ENCODE peak calls at places on chromosomes 3 and 15, in six cellular contexts. One of them, this sample, is unnamed.
A peak's percentile ranks its signal among the peaks of the same experiment; 100 is the strongest.

GRCh38 chr3:171936231-171936841 is 93.2 kb downstream of the TMEM212 start:
- DNase-seq in GM18507: no peak
- DNase-seq in 8988T: no peak
- DNase-seq in activated effector memory CD4-positive, alpha-beta T cell treated with anti-CD3 and anti-CD28 coated beads, Interleukin-2, amount 50 U/mL, for 16 hours: no peak
- DNase-seq in colonic mucosa: no peak
- DNase-seq in ovary: no peak
- DNase-seq in this sample: no peak

GRCh38 chr15:73051402-73051810 is 857 bp upstream of the NEO1 start:
- DNase-seq in 8988T: no peak
- DNase-seq in ovary: peak; percentile 62
- DNase-seq in colonic mucosa: peak; percentile 74
- DNase-seq in activated effector memory CD4-positive, alpha-beta T cell treated with anti-CD3 and anti-CD28 coated beads, Interleukin-2, amount 50 U/mL, for 16 hours: no peak
- DNase-seq in GM18507: no peak
- DNase-seq in this sample: no peak

GRCh38 chr3:133444071-133444774 is 44.4 kb downstream of the BFSP2 start:
- DNase-seq in ovary: no peak
- DNase-seq in colonic mucosa: peak; percentile 54
- DNase-seq in GM18507: no peak
- DNase-seq in activated effector memory CD4-positive, alpha-beta T cell treated with anti-CD3 and anti-CD28 coated beads, Interleukin-2, amount 50 U/mL, for 16 hours: no peak
- DNase-seq in 8988T: no peak
- DNase-seq in this sample: no peak

GRCh38 chr3:157542711-157543485 is 39.7 kb upstream of the VEPH1 start:
- DNase-seq in activated effector memory CD4-positive, alpha-beta T cell treated with anti-CD3 and anti-CD28 coated beads, Interleukin-2, amount 50 U/mL, for 16 hours: no peak
- DNase-seq in colonic mucosa: peak; percentile 84
- DNase-seq in ovary: peak; percentile 19
- DNase-seq in 8988T: peak; percentile 52
- DNase-seq in GM18507: no peak
- DNase-seq in this sample: peak; percentile 31

GRCh38 chr3:109806929-109807328 is 469.6 kb upstream of the DPPA4 start:
- DNase-seq in GM18507: peak; percentile 1
- DNase-seq in activated effector memory CD4-positive, alpha-beta T cell treated with anti-CD3 and anti-CD28 coated beads, Interleukin-2, amount 50 U/mL, for 16 hours: peak; percentile 65
- DNase-seq in ovary: no peak
- DNase-seq in colonic mucosa: no peak
- DNase-seq in 8988T: peak; percentile 14
- DNase-seq in this sample: no peak

GRCh38 chr15:66237513-66238235 is 15.9 kb downstream of the MEGF11 start:
- DNase-seq in colonic mucosa: no peak
- DNase-seq in activated effector memory CD4-positive, alpha-beta T cell treated with anti-CD3 and anti-CD28 coated beads, Interleukin-2, amount 50 U/mL, for 16 hours: no peak
- DNase-seq in 8988T: no peak
- DNase-seq in GM18507: no peak
- DNase-seq in ovary: no peak
- DNase-seq in this sample: no peak

GRCh38 chr15:80744826-80745225 is 34.3 kb upstream of the CEMIP start:
- DNase-seq in colonic mucosa: no peak
- DNase-seq in 8988T: no peak
- DNase-seq in activated effector memory CD4-positive, alpha-beta T cell treated with anti-CD3 and anti-CD28 coated beads, Interleukin-2, amount 50 U/mL, for 16 hours: no peak
- DNase-seq in GM18507: no peak
- DNase-seq in ovary: no peak
- DNase-seq in this sample: no peak

GRCh38 chr15:22267761-22268160 is 187.4 kb downstream of the OR4M2 start:
- DNase-seq in ovary: no peak
- DNase-seq in colonic mucosa: no peak
- DNase-seq in activated effector memory CD4-positive, alpha-beta T cell treated with anti-CD3 and anti-CD28 coated beads, Interleukin-2, amount 50 U/mL, for 16 hours: no peak
- DNase-seq in 8988T: no peak
- DNase-seq in GM18507: no peak
- DNase-seq in this sample: no peak

GRCh38 chr15:37679627-37680026 is 254.8 kb upstream of the TMCO5A start:
- DNase-seq in 8988T: no peak
- DNase-seq in ovary: no peak
- DNase-seq in GM18507: no peak
- DNase-seq in activated effector memory CD4-positive, alpha-beta T cell treated with anti-CD3 and anti-CD28 coated beads, Interleukin-2, amount 50 U/mL, for 16 hours: no peak
- DNase-seq in colonic mucosa: no peak
- DNase-seq in this sample: no peak

GRCh38 chr15:47609693-47610092 is 107.6 kb upstream of the SEMA6D start:
- DNase-seq in GM18507: no peak
- DNase-seq in colonic mucosa: peak; percentile 46
- DNase-seq in ovary: no peak
- DNase-seq in 8988T: no peak
- DNase-seq in activated effector memory CD4-positive, alpha-beta T cell treated with anti-CD3 and anti-CD28 coated beads, Interleukin-2, amount 50 U/mL, for 16 hours: no peak
- DNase-seq in this sample: no peak

GRCh38 chr15:41780266-41780665 is 6.0 kb downstream of the MAPKBP1 start:
- DNase-seq in GM18507: no peak
- DNase-seq in 8988T: no peak
- DNase-seq in activated effector memory CD4-positive, alpha-beta T cell treated with anti-CD3 and anti-CD28 coated beads, Interleukin-2, amount 50 U/mL, for 16 hours: no peak
- DNase-seq in colonic mucosa: no peak
- DNase-seq in ovary: no peak
- DNase-seq in this sample: no peak